ENCODE peak calls at places on chromosomes 5 and 9, in seven cellular contexts. Z is esophagus muscularis mucosa, L is stomach, B is prostate gland, E is K562, H is HL-60, M is Panc1. Y is an unnamed sample.

GRCh38 chr5:133226186-133226585 is 174.4 kb downstream of the HSPA4 start:
- DNase-seq in E (no peak), B (no peak), Z (no peak), L (no peak), M (no peak), H (no peak), Y (peak)

GRCh38 chr9:5786370-5787127 is 46.4 kb downstream of the ERMP1 start:
- DNase-seq in M (no peak), L (no peak), E (no peak), Z (no peak), B (no peak), H (no peak), Y (no peak)

GRCh38 chr9:115291841-115292240 is 173.9 kb upstream of the TNC start:
- DNase-seq in E (no peak), M (no peak), L (peak), B (peak), H (no peak), Z (no peak), Y (no peak)

GRCh38 chr5:122723606-122724352 is 51.1 kb upstream of the SNX2 start:
- DNase-seq in B (no peak), L (no peak), M (no peak), H (no peak), Z (no peak), E (no peak), Y (no peak)

GRCh38 chr5:154511984-154512383 is 34.0 kb upstream of the HAND1 start:
- DNase-seq in L (no peak), H (no peak), B (no peak), M (no peak), Z (no peak), E (no peak), Y (no peak)

GRCh38 chr5:134948929-134949328 is 18.8 kb upstream of the CATSPER3 start:
- DNase-seq in Z (no peak), L (no peak), H (no peak), E (no peak), B (no peak), M (no peak), Y (no peak)

GRCh38 chr9:118594428-118594827 is 774.8 kb downstream of the BRINP1 start:
- DNase-seq in Z (no peak), B (no peak), H (no peak), E (no peak), L (no peak), M (no peak), Y (no peak)

GRCh38 chr9:116572095-116572748 is 114.9 kb upstream of the TRIM32 start:
- DNase-seq in Z (peak), M (no peak), E (peak), H (peak), L (peak), B (no peak), Y (peak)

GRCh38 chr5:94618029-94618492 is 343 bp downstream of the KIAA0825 start:
- DNase-seq in B (peak), M (no peak), L (peak), E (peak), Z (peak), H (peak), Y (peak)

GRCh38 chr9:126219717-126220116 is 106.9 kb upstream of the MVB12B start:
- DNase-seq in E (no peak), H (no peak), Z (peak), B (no peak), M (no peak), L (no peak), Y (peak)

GRCh38 chr5:125412051-125412560 is 665.7 kb upstream of the ZNF608 start:
- DNase-seq in M (no peak), E (no peak), Z (no peak), B (peak), L (no peak), H (no peak), Y (peak)

GRCh38 chr5:165209101-165209727 is 1703.8 kb downstream of the MAT2B start:
- DNase-seq in H (no peak), L (no peak), E (no peak), B (no peak), Z (no peak), M (peak), Y (no peak)

GRCh38 chr9:94813379-94813778 is 86.9 kb downstream of the AOPEP start:
- DNase-seq in H (no peak), L (no peak), B (no peak), M (no peak), E (no peak), Z (no peak), Y (no peak)

GRCh38 chr5:98454904-98455303 is 318.6 kb upstream of the RGMB start:
- DNase-seq in Z (no peak), M (peak), E (no peak), B (no peak), H (no peak), L (no peak), Y (no peak)

GRCh38 chr5:94407023-94407422 is 211.4 kb downstream of the KIAA0825 start:
- DNase-seq in E (no peak), H (no peak), B (no peak), M (no peak), Z (no peak), L (no peak), Y (no peak)

GRCh38 chr5:180399391-180399790 is 46.3 kb upstream of the GFPT2 start:
- DNase-seq in Z (no peak), H (no peak), M (no peak), E (peak), L (no peak), B (no peak), Y (no peak)

GRCh38 chr5:6260846-6261245 is 117.5 kb downstream of the MED10 start:
- DNase-seq in E (no peak), H (no peak), Z (peak), M (no peak), L (no peak), B (no peak), Y (no peak)

GRCh38 chr9:98644011-98644410 is 64.7 kb downstream of the GABBR2 start:
- DNase-seq in L (no peak), M (no peak), E (no peak), H (no peak), B (no peak), Z (no peak), Y (no peak)

GRCh38 chr5:143758015-143758414 is 53.9 kb upstream of the HMHB1 start:
- DNase-seq in H (no peak), E (no peak), M (no peak), L (no peak), Z (no peak), B (no peak), Y (no peak)

GRCh38 chr9:133148351-133149129 is 15.2 kb downstream of the GBGT1 start:
- DNase-seq in M (no peak), Z (no peak), L (peak), E (no peak), B (peak), H (peak), Y (peak)

GRCh38 chr9:34899535-34900158 is 58.4 kb upstream of the PHF24 start:
- DNase-seq in E (peak), H (peak), B (peak), M (peak), Z (peak), L (peak), Y (peak)

GRCh38 chr5:59193616-59194319 is 610.9 kb downstream of the RAB3C start:
- DNase-seq in B (no peak), L (no peak), E (no peak), Z (no peak), H (peak), M (peak), Y (no peak)

GRCh38 chr5:140642718-140643117 is 3.5 kb downstream of the TMCO6 start:
- DNase-seq in E (no peak), H (no peak), Z (no peak), M (no peak), B (no peak), L (no peak), Y (no peak)

GRCh38 chr5:140637722-140638473 is 1.4 kb upstream of the TMCO6 start:
- DNase-seq in M (no peak), Z (no peak), B (no peak), E (no peak), L (no peak), H (no peak), Y (no peak)

GRCh38 chr5:140635291-140636257 is 2.6 kb upstream of the CD14 start:
- DNase-seq in L (no peak), B (no peak), M (no peak), H (no peak), Z (no peak), E (no peak), Y (no peak)

GRCh38 chr5:140641716-140642115 is 2.5 kb downstream of the TMCO6 start:
- DNase-seq in E (no peak), L (no peak), B (no peak), M (no peak), H (no peak), Z (no peak), Y (no peak)

GRCh38 chr5:140639093-140639821 is at the start of gene TMCO6:
- DNase-seq in Z (peak), E (peak), H (peak), B (peak), L (peak), M (peak), Y (peak)
- TF ChIP-seq POLR2AphosphoS5 in Z (peak), E (peak), H (peak), B (peak), L (peak), M (peak), Y (peak)

DNA sequence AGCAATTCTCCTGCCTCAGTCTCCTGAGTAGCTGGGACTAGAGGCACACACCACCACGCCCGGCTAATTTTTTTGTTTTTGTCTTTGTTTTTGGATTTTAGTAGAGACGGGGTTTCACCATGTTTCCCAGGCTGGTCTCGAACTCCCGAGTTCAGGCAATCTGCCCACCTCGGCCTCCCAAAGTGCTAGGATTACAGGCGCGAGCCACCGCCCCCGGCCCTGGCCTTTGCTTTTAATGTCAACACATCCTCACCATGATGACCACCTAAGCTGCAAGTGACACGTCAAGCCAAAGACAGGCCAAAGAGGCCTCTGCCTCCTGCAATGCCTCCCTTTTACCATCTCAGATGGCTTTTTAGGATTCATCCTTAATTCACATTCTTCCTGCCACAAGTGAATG is 121.5 kb upstream of the NR5A1 start:
- DNase-seq in L (no peak), Z (no peak), M (no peak), B (no peak), E (no peak), H (no peak), Y (no peak)
- H3K27ac ChIP-seq in L (no peak), Z (no peak), M (no peak), B (no peak), E (no peak), H (no peak), Y (no peak)

GRCh38 chr5:15502208-15502607 is 2.2 kb downstream of the FBXL7 start:
- DNase-seq in B (no peak), H (no peak), M (no peak), L (no peak), E (no peak), Z (peak), Y (no peak)

GRCh38 chr5:15499528-15500325 is at the start of gene FBXL7:
- DNase-seq in M (no peak), E (no peak), H (no peak), Z (peak), B (peak), L (peak), Y (no peak)

GRCh38 chr5:15496886-15497285 is 3.1 kb upstream of the FBXL7 start:
- DNase-seq in E (no peak), H (no peak), L (no peak), M (no peak), B (no peak), Z (peak), Y (no peak)

GRCh38 chr5:15500326-15500958 is 462 bp downstream of the FBXL7 start:
- DNase-seq in E (no peak), M (no peak), B (peak), H (no peak), Z (no peak), L (peak), Y (no peak)

GRCh38 chr5:15501057-15501791 is 1.2 kb downstream of the FBXL7 start:
- DNase-seq in Z (peak), M (no peak), H (no peak), L (no peak), B (peak), E (no peak), Y (no peak)
- TF ChIP-seq CTCF in Z (peak), M (no peak), H (no peak), L (no peak), B (peak), E (no peak), Y (no peak)

GRCh38 chr5:68265347-68265746 is 49.8 kb downstream of the PIK3R1 start:
- DNase-seq in H (no peak), L (no peak), B (no peak), M (no peak), E (no peak), Z (no peak), Y (no peak)

GRCh38 chr5:68266457-68266856 is 50.9 kb downstream of the PIK3R1 start:
- DNase-seq in Z (no peak), B (no peak), H (no peak), M (no peak), L (no peak), E (no peak), Y (no peak)

GRCh38 chr5:68267044-68267443 is 51.5 kb downstream of the PIK3R1 start:
- DNase-seq in E (no peak), L (no peak), B (no peak), Z (no peak), M (no peak), H (no peak), Y (no peak)

GRCh38 chr5:68265822-68266395 is 50.4 kb downstream of the PIK3R1 start:
- DNase-seq in B (no peak), M (no peak), H (no peak), L (no peak), Z (no peak), E (no peak), Y (no peak)

GRCh38 chr5:68264024-68264956 is 48.7 kb downstream of the PIK3R1 start:
- DNase-seq in B (no peak), H (no peak), M (no peak), Z (no peak), L (no peak), E (no peak), Y (no peak)
- TF ChIP-seq POLR2AphosphoS5 in B (no peak), H (no peak), M (no peak), Z (peak), L (no peak), E (no peak), Y (no peak)

GRCh38 chr5:81630721-81631120 is 120.2 kb downstream of the SSBP2 start:
- DNase-seq in E (no peak), M (no peak), H (no peak), Z (no peak), B (no peak), L (no peak), Y (no peak)
- H3K27ac ChIP-seq in E (no peak), M (no peak), H (peak), Z (no peak), B (no peak), L (no peak), Y (no peak)

DNA sequence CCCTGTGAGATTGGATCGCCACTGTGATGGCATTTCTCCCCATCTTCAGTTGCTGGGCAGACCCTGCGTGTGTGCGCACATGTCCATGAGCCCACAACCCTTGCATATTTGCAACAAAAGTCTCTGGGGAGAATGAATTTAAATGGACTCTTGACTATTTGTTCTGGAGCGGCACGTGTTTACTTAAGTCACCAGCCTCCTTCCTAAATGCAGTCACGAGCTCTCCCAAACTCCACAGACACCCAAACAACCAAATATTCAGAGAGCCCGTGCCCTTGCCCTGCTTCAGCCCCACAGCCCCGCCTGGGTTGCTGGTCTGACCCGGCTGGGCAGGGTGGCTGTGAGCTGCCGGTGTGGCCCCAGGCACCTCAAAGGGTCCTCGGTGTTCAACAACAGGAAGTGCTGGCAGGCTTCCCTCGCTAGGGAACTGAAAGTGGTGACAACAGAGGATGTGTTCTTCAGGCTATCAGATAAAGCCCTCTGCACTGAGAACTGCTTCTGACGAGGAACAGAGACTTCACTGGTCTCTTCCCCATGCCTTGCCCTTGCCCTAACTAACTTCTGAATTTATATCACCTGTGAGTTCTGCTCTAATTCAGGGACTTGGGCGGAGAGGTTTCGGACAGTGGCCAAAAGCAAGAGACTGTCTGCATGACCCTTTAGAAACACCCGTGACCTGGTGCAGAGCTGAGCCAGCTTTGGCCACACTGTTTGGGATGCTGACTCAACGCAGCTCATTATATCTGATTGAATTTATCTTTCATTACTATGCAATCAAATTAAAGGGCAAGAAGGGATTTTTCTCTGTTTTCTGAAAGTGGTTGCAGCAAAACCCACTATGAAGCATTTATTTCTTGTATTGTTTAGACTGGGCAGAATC is 19.2 kb upstream of the CD180 start:
- DNase-seq in E (no peak), Z (no peak), H (peak), M (no peak), B (peak), L (peak), Y (peak)
- TF ChIP-seq CTCF in E (no peak), Z (no peak), H (no peak), M (no peak), B (no peak), L (no peak), Y (no peak)

GRCh38 chr5:1038417-1039209 is 30.0 kb downstream of the NKD2 start:
- DNase-seq in H (no peak), M (no peak), L (no peak), E (no peak), B (no peak), Z (no peak), Y (peak)
- TF ChIP-seq POLR2AphosphoS5 in H (no peak), M (no peak), L (no peak), E (no peak), B (no peak), Z (no peak), Y (no peak)

DNA sequence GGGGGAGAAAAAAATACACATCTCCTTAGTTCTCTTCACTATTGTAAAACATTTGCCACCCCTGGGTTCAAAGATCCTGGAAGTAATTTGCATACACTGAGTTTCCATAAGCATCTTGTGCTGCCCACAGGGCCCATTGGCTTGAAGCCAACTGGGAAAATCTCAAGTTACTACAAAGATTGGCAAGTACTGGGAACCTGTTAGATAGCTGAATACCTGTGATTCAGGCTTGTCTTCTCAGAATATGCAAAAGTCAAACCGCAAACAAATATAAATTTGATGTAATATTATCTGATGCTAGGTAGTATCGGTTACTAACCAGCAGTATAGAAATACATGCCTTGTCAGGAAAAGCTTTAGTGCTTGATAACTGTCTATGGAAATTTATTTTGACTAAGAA is 156.9 kb upstream of the FST start:
- DNase-seq in Z (no peak), B (no peak), L (no peak), H (no peak), M (no peak), E (no peak), Y (no peak)
- H3K27ac ChIP-seq in Z (no peak), B (no peak), L (no peak), H (no peak), M (no peak), E (no peak), Y (no peak)

GRCh38 chr5:37396352-37396751 is 17.2 kb downstream of the WDR70 start:
- DNase-seq in H (no peak), E (no peak), L (no peak), B (no peak), M (no peak), Z (no peak), Y (no peak)
- TF ChIP-seq CTCF in H (no peak), E (no peak), L (no peak), B (no peak), M (no peak), Z (no peak), Y (no peak)

DNA sequence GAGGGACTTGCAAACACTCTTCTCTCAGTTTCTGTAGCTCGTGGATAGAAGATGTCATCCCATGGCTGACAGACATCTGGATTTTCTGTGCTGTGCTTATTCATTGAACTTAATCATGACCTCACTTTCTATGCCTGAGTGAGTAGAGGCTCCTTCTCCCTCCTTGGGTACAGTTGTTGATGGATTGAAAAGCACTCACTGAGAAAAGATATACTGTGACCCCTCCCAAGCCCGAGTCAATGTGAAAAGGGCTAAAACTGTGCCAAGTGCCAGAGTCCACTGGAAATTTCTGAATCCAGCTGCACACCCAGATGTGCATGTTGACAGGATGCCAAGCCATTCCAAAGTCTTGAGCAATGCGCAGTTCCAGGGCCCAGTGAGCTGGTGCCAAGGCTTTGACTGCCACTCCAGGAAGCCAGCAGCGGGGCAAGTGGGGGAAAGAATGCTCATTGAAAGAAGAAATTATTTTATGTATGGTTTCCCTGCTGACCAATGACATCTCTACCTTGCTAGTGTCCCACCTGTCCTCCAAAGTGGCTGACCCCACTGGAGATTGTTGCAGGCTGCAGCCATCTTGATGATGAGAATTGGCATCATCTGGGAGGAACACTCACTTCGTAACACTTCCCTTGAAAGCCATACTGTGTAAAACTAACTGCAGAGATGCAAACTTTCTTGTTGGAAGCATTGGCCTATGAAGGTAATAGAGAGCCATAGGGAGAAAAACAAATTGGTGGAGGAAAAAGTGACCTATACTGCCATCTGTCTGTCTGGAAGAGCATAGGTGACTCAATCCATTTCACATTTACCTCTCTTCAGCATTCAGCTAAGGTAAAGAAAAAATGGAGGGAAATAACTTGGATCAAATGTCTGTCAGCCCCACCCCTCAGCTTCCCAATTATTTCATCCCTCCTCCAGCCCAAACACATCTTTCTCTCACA is 473.2 kb downstream of the NTRK2 start:
- DNase-seq in H (no peak), M (peak), L (no peak), E (peak), Z (no peak), B (no peak), Y (no peak)
- TF ChIP-seq POLR2AphosphoS5 in H (no peak), M (no peak), L (no peak), E (no peak), Z (no peak), B (no peak), Y (no peak)

Y was measured in breast epithelium.